ENCODE peak calls at places on chromosome 18, in nine cellular contexts. Z, X, F, V, I, L, O, J and C are unnamed samples.

GRCh38 chr18:56727399-56727798 is 76.2 kb downstream of the WDR7 start:
- DNase-seq in Z (no peak), X (no peak), F (no peak), V (no peak), I (no peak), L (no peak), O (no peak), J (no peak), C (no peak)

GRCh38 chr18:8040021-8040420 is 472.9 kb downstream of the PTPRM start:
- DNase-seq in Z (no peak), X (no peak), F (no peak), V (no peak), I (no peak), L (no peak), O (no peak), J (no peak), C (no peak)

GRCh38 chr18:40371673-40372072 is 1583.4 kb upstream of the PIK3C3 start:
- DNase-seq in Z (no peak), X (no peak), F (no peak), V (no peak), I (peak), L (no peak), O (peak), J (no peak), C (no peak)

GRCh38 chr18:8801263-8801901 is 96.0 kb downstream of the MTCL1 start:
- DNase-seq in Z (no peak), X (no peak), F (no peak), V (no peak), I (peak), L (no peak), O (peak), J (no peak), C (no peak)

GRCh38 chr18:57930476-57930875 is 113.5 kb upstream of the NEDD4L start:
- DNase-seq in Z (no peak), X (no peak), F (no peak), V (no peak), I (no peak), L (no peak), O (no peak), J (no peak), C (no peak)

GRCh38 chr18:74303936-74304335 is 11.7 kb upstream of the C18orf63 start:
- DNase-seq in Z (no peak), X (no peak), F (no peak), V (no peak), I (no peak), L (no peak), O (no peak), J (no peak), C (no peak)

GRCh38 chr18:2554671-2555070 is 16.6 kb downstream of the METTL4 start:
- DNase-seq in Z (no peak), X (no peak), F (no peak), V (no peak), I (no peak), L (no peak), O (no peak), J (no peak), C (no peak)

GRCh38 chr18:58593930-58594329 is 35.0 kb downstream of the ALPK2 start:
- DNase-seq in Z (no peak), X (no peak), F (no peak), V (no peak), I (no peak), L (no peak), O (no peak), J (no peak), C (no peak)

GRCh38 chr18:10923225-10923624 is 226.1 kb downstream of the PIEZO2 start:
- DNase-seq in Z (no peak), X (no peak), F (no peak), V (no peak), I (no peak), L (no peak), O (no peak), J (no peak), C (no peak)

GRCh38 chr18:35610089-35610488 is 28.5 kb downstream of the GALNT1 start:
- DNase-seq in Z (no peak), X (no peak), F (no peak), V (no peak), I (no peak), L (no peak), O (no peak), J (no peak), C (no peak)

GRCh38 chr18:37639846-37640245 is 74.2 kb upstream of the CELF4 start:
- DNase-seq in Z (no peak), X (no peak), F (no peak), V (no peak), I (no peak), L (no peak), O (no peak), J (no peak), C (no peak)